ENCODE peak calls at places on chromosomes 4 and X, in five cellular contexts. C is vagina, P is AG09309, F is body of pancreas, K is progenitor cell of endocrine pancreas. Z is an unnamed sample.

GRCh38 chr4:101279377-101279871 is 67.9 kb downstream of the PPP3CA start:
- DNase-seq in C (no peak), P (peak), F (peak), K (no peak), Z (peak)

GRCh38 chr4:84939111-84939510 is 27.4 kb downstream of the WDFY3 start:
- DNase-seq in C (no peak), P (no peak), F (no peak), K (no peak), Z (peak)

GRCh38 chrX:13254076-13254785 is 65.6 kb downstream of the ATXN3L start:
- DNase-seq in C (no peak), P (no peak), F (peak), K (no peak), Z (no peak)

GRCh38 chr4:7898385-7898784 is 41.3 kb downstream of the AFAP1 start:
- DNase-seq in C (no peak), P (no peak), F (no peak), K (no peak), Z (no peak)

GRCh38 chr4:101669138-101669831 is 121.2 kb upstream of the BANK1 start:
- DNase-seq in C (no peak), P (no peak), F (no peak), K (no peak), Z (no peak)

GRCh38 chr4:139735381-139736256 is 70.0 kb downstream of the MGST2 start:
- DNase-seq in C (no peak), P (no peak), F (no peak), K (peak), Z (no peak)

GRCh38 chrX:132271330-132271729 is 52.1 kb upstream of the RAP2C start:
- DNase-seq in C (no peak), P (no peak), F (no peak), K (no peak), Z (no peak)

GRCh38 chrX:70960728-70961127 is 29.8 kb upstream of the SLC7A3 start:
- DNase-seq in C (no peak), P (no peak), F (no peak), K (no peak), Z (no peak)

GRCh38 chrX:97200454-97200853 is 316.7 kb downstream of the RPA4 start:
- DNase-seq in C (no peak), P (no peak), F (no peak), K (no peak), Z (no peak)

GRCh38 chr4:20603671-20604313 is 96.5 kb upstream of the PACRGL start:
- DNase-seq in C (no peak), P (peak), F (no peak), K (no peak), Z (no peak)

GRCh38 chr4:159551268-159551667 is 448.4 kb downstream of the RAPGEF2 start:
- DNase-seq in C (no peak), P (no peak), F (no peak), K (no peak), Z (no peak)

GRCh38 chr4:127778102-127778501 is 4.0 kb upstream of the HSPA4L start:
- DNase-seq in C (no peak), P (no peak), F (no peak), K (peak), Z (no peak)

GRCh38 chr4:92262371-92262770 is 41.4 kb upstream of the GRID2 start:
- DNase-seq in C (no peak), P (no peak), F (no peak), K (no peak), Z (no peak)

GRCh38 chr4:157014621-157015591 is 43.3 kb upstream of the PDGFC start:
- DNase-seq in C (no peak), P (peak), F (no peak), K (no peak), Z (peak)

GRCh38 chr4:109462802-109463201 is 29.2 kb downstream of the SEC24B start:
- DNase-seq in C (no peak), P (no peak), F (no peak), K (no peak), Z (no peak)

GRCh38 chrX:109347618-109348017 is 134.3 kb downstream of the GUCY2F start:
- DNase-seq in C (no peak), P (no peak), F (peak), K (no peak), Z (peak)

GRCh38 chrX:3066555-3066954 is 25.3 kb downstream of the ARSF start:
- DNase-seq in C (no peak), P (no peak), F (peak), K (no peak), Z (no peak)

GRCh38 chr4:150280081-150280950 is 202.1 kb downstream of the DCLK2 start:
- DNase-seq in C (no peak), P (peak), F (no peak), K (no peak), Z (peak)

GRCh38 chr4:112153222-112153791 is 8.1 kb downstream of the FAM241A start:
- DNase-seq in C (no peak), P (no peak), F (no peak), K (no peak), Z (no peak)

GRCh38 chr4:8316251-8316771 is 46.8 kb downstream of the HTRA3 start:
- DNase-seq in C (peak), P (no peak), F (no peak), K (no peak), Z (no peak)

GRCh38 chr4:143133966-143134365 is 50.8 kb upstream of the USP38 start:
- DNase-seq in C (no peak), P (no peak), F (no peak), K (no peak), Z (no peak)

GRCh38 chrX:41273638-41274037 is 60.3 kb upstream of the DDX3X start:
- DNase-seq in C (no peak), P (no peak), F (no peak), K (no peak), Z (no peak)

GRCh38 chr4:32140636-32141035 is 1420.5 kb downstream of the PCDH7 start:
- DNase-seq in C (no peak), P (peak), F (no peak), K (no peak), Z (no peak)

GRCh38 chr4:145937990-145938611 is 522 bp downstream of the ZNF827 start:
- DNase-seq in C (no peak), P (no peak), F (peak), K (no peak), Z (no peak)

GRCh38 chr4:64799751-64800150 is 390.5 kb upstream of the TECRL start:
- DNase-seq in C (no peak), P (no peak), F (no peak), K (no peak), Z (no peak)

GRCh38 chr4:24840362-24840761 is 45.0 kb downstream of the SOD3 start:
- DNase-seq in C (no peak), P (no peak), F (no peak), K (no peak), Z (no peak)

GRCh38 chrX:154010330-154011087 is 9.2 kb downstream of the IRAK1 start:
- DNase-seq in C (no peak), P (no peak), F (peak), K (no peak), Z (no peak)

GRCh38 chr4:7793186-7793585 is 146.5 kb downstream of the AFAP1 start:
- DNase-seq in C (no peak), P (no peak), F (no peak), K (no peak), Z (no peak)

GRCh38 chrX:148542481-148543255 is 42.3 kb downstream of the AFF2 start:
- DNase-seq in C (no peak), P (no peak), F (no peak), K (no peak), Z (no peak)

GRCh38 chr4:140170299-140170698 is 16.3 kb upstream of the MAML3 start:
- DNase-seq in C (no peak), P (no peak), F (no peak), K (no peak), Z (no peak)

GRCh38 chr4:140426610-140427103 is 791 bp downstream of the CLGN start:
- DNase-seq in C (no peak), P (no peak), F (no peak), K (peak), Z (no peak)

GRCh38 chr4:155007660-155008176 is 200.7 kb upstream of the NPY2R start:
- DNase-seq in C (no peak), P (no peak), F (no peak), K (no peak), Z (no peak)

GRCh38 chrX:154802838-154803410 is 2.4 kb downstream of the MPP1 start:
- DNase-seq in C (no peak), P (no peak), F (no peak), K (no peak), Z (no peak)

GRCh38 chr4:128244379-128244778 is 43.2 kb downstream of the PGRMC2 start:
- DNase-seq in C (no peak), P (no peak), F (no peak), K (no peak), Z (no peak)

GRCh38 chr4:2363056-2363719 is 55.3 kb downstream of the ZFYVE28 start:
- DNase-seq in C (no peak), P (no peak), F (peak), K (no peak), Z (no peak)

GRCh38 chrX:149505671-149506070 is 565 bp upstream of the IDS start:
- DNase-seq in C (no peak), P (no peak), F (no peak), K (no peak), Z (no peak)

GRCh38 chrX:39451061-39451460 is 646.7 kb downstream of the BCOR start:
- DNase-seq in C (no peak), P (no peak), F (no peak), K (no peak), Z (no peak)
- TF ChIP-seq CTCF in C (no peak), P (no peak), F (no peak), K (no peak), Z (no peak)

GRCh38 chrX:7746861-7747260 is 96.1 kb upstream of the VCX start:
- DNase-seq in C (no peak), P (no peak), F (no peak), K (no peak), Z (no peak)
- TF ChIP-seq CTCF in C (no peak), P (no peak), F (no peak), K (no peak), Z (no peak)

GRCh38 chrX:100831219-100831946 is 11.2 kb downstream of the CSTF2 start:
- DNase-seq in C (no peak), P (no peak), F (peak), K (no peak), Z (no peak)

GRCh38 chrX:100830143-100830542 is 10.0 kb downstream of the CSTF2 start:
- DNase-seq in C (no peak), P (no peak), F (no peak), K (no peak), Z (no peak)

GRCh38 chrX:100830547-100830946 is 10.4 kb downstream of the CSTF2 start:
- DNase-seq in C (no peak), P (no peak), F (no peak), K (no peak), Z (no peak)

DNA sequence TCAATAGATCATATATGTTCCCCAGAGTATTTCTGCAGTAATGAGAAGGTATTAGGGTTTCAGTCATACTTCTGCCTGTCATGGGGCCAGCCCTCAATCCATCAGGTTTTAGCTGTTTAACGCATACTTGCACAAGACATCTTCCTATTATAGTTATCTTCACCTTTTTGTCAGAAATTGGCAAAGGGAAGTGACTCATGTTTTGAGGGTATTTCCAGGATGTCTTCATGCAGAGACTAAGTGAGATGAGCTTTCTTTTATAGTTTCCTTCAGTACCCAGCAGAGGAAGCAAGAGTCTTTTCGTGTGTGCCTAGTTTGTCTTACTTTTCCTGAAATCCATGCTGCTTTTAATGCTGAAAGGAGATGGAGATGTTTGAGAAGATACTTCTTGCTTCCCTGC is 9.5 kb downstream of the CSTF2 start:
- DNase-seq in C (no peak), P (no peak), F (no peak), K (no peak), Z (no peak)
- TF ChIP-seq CTCF in C (no peak), P (no peak), F (no peak), K (no peak), Z (no peak)

GRCh38 chr4:148852092-148852699 is 410.0 kb upstream of the NR3C2 start:
- DNase-seq in C (no peak), P (no peak), F (no peak), K (no peak), Z (no peak)
- TF ChIP-seq CTCF in C (no peak), P (no peak), F (peak), K (no peak), Z (no peak)

DNA sequence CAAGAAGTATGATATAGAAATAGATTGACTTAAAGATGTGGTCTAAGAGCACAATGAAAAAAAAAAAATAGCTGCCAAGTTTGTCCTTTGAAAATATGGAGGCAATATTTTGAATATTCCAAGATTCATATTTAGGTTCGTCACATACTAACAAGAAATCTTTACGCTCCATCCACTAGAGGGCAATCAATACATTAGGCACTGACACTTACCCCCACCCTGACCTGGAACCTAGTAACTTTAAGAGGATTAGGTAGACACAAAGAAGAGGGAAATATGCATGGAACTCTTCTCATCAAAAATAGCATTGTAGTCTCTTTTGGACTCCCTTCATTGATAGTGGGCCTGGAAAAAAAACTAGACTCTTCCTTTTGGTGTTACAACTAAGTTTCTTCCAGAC is 1108.1 kb downstream of the PCDH19 start:
- DNase-seq in C (no peak), P (no peak), F (no peak), K (no peak), Z (no peak)
- TF ChIP-seq CTCF in C (no peak), P (peak), F (peak), K (peak), Z (no peak)

GRCh38 chrX:10769696-10770619 is 149.6 kb upstream of the MID1 start:
- DNase-seq in C (no peak), P (no peak), F (no peak), K (no peak), Z (no peak)

GRCh38 chrX:10773318-10773717 is 152.9 kb upstream of the MID1 start:
- DNase-seq in C (no peak), P (no peak), F (no peak), K (no peak), Z (no peak)

DNA sequence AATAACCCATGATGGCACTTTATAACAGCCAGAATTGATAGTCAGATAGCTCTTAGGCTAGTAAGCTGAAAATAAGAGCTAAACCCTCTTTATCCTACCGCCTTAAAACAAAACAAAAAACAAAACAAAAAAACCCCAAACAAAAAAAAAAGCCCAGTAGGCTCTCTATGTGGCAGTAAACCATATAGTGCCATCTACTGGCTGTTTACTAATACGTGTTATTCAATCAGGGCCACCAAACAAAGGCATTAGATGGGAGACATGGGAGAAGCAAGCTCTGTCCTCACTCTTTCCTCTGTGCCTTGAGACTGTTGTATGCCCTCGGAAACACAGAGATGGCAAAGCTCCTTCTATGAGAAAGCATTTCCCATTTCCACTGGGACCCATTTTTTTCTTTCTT is 148.8 kb upstream of the MID1 start:
- DNase-seq in C (no peak), P (no peak), F (no peak), K (no peak), Z (no peak)
- TF ChIP-seq CTCF in C (no peak), P (peak), F (peak), K (peak), Z (peak)

GRCh38 chrX:10761447-10761846 is 141.1 kb upstream of the MID1 start:
- DNase-seq in C (no peak), P (no peak), F (no peak), K (no peak), Z (no peak)

GRCh38 chrX:10755477-10756334 is 135.3 kb upstream of the MID1 start:
- DNase-seq in C (no peak), P (no peak), F (peak), K (no peak), Z (peak)

GRCh38 chrX:10754445-10754844 is 134.1 kb upstream of the MID1 start:
- DNase-seq in C (no peak), P (no peak), F (no peak), K (no peak), Z (no peak)

GRCh38 chrX:10759400-10759799 is 139.0 kb upstream of the MID1 start:
- DNase-seq in C (no peak), P (no peak), F (no peak), K (no peak), Z (no peak)

DNA sequence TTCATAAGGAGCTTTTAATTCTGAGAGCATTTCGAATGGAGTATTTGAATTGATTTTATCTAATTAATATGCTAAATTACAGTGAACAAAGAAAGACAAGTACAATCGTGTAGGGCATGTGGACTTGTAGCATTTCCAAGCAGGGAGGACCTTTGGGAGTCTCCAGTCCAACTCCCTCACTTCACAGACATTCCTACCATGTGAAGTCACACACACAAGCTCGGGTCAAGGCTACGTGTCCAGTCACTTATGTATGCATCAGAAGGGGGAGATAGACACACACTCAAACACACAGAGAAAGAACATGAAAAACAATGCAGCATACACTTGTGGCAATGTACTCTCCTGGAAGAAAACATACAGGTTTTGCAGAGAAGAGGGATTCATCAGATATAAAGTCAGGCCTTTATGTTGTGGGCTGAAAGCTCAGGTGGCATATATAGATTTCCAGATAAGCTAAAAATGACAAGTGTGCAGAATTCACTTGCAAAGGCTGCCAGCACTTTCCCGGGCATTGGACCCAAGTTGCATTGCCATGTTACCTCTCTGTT is 136.1 kb upstream of the MID1 start:
- DNase-seq in C (no peak), P (no peak), F (peak), K (no peak), Z (peak)
- TF ChIP-seq CTCF in C (no peak), P (peak), F (no peak), K (no peak), Z (no peak)

GRCh38 chr4:168021666-168022065 is 70.7 kb upstream of the ANXA10 start:
- DNase-seq in C (no peak), P (no peak), F (no peak), K (no peak), Z (no peak)
- TF ChIP-seq CTCF in C (no peak), P (no peak), F (no peak), K (no peak), Z (no peak)